ENCODE peak calls at places on chromosomes 4 and X, in four cellular contexts. One of them, this sample, is unnamed.
A peak's percentile ranks its signal among the peaks of the same experiment; 100 is the strongest.

GRCh38 chrX:9682456-9682855 is 83.2 kb downstream of the GPR143 start:
- DNase-seq in suprapubic skin: no peak
- DNase-seq in spleen: no peak
- DNase-seq in upper lobe of left lung: no peak
- DNase-seq in this sample: no peak

GRCh38 chrX:6917666-6918065 is 229.8 kb upstream of the STS start:
- DNase-seq in upper lobe of left lung: no peak
- DNase-seq in suprapubic skin: no peak
- DNase-seq in spleen: no peak
- DNase-seq in this sample: no peak

GRCh38 chr4:15652191-15652590 is 3.0 kb downstream of the FBXL5 start:
- DNase-seq in suprapubic skin: no peak
- DNase-seq in spleen: no peak
- DNase-seq in upper lobe of left lung: no peak
- DNase-seq in this sample: no peak

GRCh38 chrX:17741123-17741511 is 3.8 kb downstream of the SCML1 start:
- DNase-seq in upper lobe of left lung: no peak
- DNase-seq in suprapubic skin: no peak
- DNase-seq in spleen: no peak
- DNase-seq in this sample: no peak

GRCh38 chrX:149631293-149632165 is at the start of gene TMEM185A:
- DNase-seq in spleen: peak; percentile 93
- DNase-seq in suprapubic skin: peak; percentile 78
- DNase-seq in upper lobe of left lung: peak; percentile 94
- DNase-seq in this sample: peak; percentile 74

GRCh38 chrX:727738-728621 is 97.4 kb downstream of the SHOX start:
- DNase-seq in upper lobe of left lung: no peak
- DNase-seq in suprapubic skin: no peak
- DNase-seq in spleen: no peak
- DNase-seq in this sample: no peak

GRCh38 chr4:15742083-15742582 is 36.0 kb upstream of the CD38 start:
- DNase-seq in suprapubic skin: no peak
- DNase-seq in upper lobe of left lung: no peak
- DNase-seq in spleen: no peak
- DNase-seq in this sample: no peak

GRCh38 chrX:51420610-51421009 is 75.8 kb downstream of the NUDT11 start:
- DNase-seq in upper lobe of left lung: no peak
- DNase-seq in suprapubic skin: no peak
- DNase-seq in spleen: no peak
- DNase-seq in this sample: no peak

GRCh38 chr4:24244663-24245519 is 339.5 kb downstream of the DHX15 start:
- DNase-seq in upper lobe of left lung: no peak
- DNase-seq in spleen: no peak
- DNase-seq in suprapubic skin: no peak
- DNase-seq in this sample: no peak

GRCh38 chr4:54169176-54169575 is 59.9 kb upstream of the PDGFRA start:
- DNase-seq in upper lobe of left lung: no peak
- DNase-seq in spleen: no peak
- DNase-seq in suprapubic skin: no peak
- DNase-seq in this sample: no peak

GRCh38 chr4:54525602-54526001 is 132.2 kb upstream of the KIT start:
- DNase-seq in suprapubic skin: no peak
- DNase-seq in upper lobe of left lung: no peak
- DNase-seq in spleen: no peak
- DNase-seq in this sample: no peak

GRCh38 chrX:102154900-102155805 is 624 bp downstream of the BEX5 start:
- DNase-seq in spleen: peak; percentile 77
- DNase-seq in suprapubic skin: no peak
- DNase-seq in upper lobe of left lung: no peak
- DNase-seq in this sample: peak; percentile 25

GRCh38 chrX:139762400-139763183 is 54.6 kb upstream of the MCF2 start:
- DNase-seq in spleen: no peak
- DNase-seq in suprapubic skin: no peak
- DNase-seq in upper lobe of left lung: no peak
- DNase-seq in this sample: peak; percentile 38

GRCh38 chr4:98473046-98473445 is 185.4 kb downstream of the TSPAN5 start:
- DNase-seq in upper lobe of left lung: no peak
- DNase-seq in spleen: no peak
- DNase-seq in suprapubic skin: no peak
- DNase-seq in this sample: no peak

GRCh38 chr4:87934973-87935372 is 40.5 kb upstream of the SPP1 start:
- DNase-seq in upper lobe of left lung: no peak
- DNase-seq in suprapubic skin: no peak
- DNase-seq in spleen: no peak
- DNase-seq in this sample: no peak

GRCh38 chr4:141807501-141807900 is 171.1 kb downstream of the IL15 start:
- DNase-seq in spleen: no peak
- DNase-seq in suprapubic skin: no peak
- DNase-seq in upper lobe of left lung: no peak
- DNase-seq in this sample: no peak

GRCh38 chrX:119880552-119881437 is 9.2 kb downstream of the NDUFA1 start:
- DNase-seq in suprapubic skin: no peak
- DNase-seq in spleen: no peak
- DNase-seq in upper lobe of left lung: no peak
- DNase-seq in this sample: no peak

GRCh38 chr4:57191523-57192034 is 81.4 kb upstream of the IGFBP7 start:
- DNase-seq in upper lobe of left lung: no peak
- DNase-seq in suprapubic skin: no peak
- DNase-seq in spleen: no peak
- DNase-seq in this sample: no peak

GRCh38 chr4:75545526-75545925 is 10.3 kb upstream of the ODAPH start:
- DNase-seq in suprapubic skin: no peak
- DNase-seq in upper lobe of left lung: no peak
- DNase-seq in spleen: no peak
- DNase-seq in this sample: no peak

GRCh38 chrX:44036336-44036735 is 63.1 kb upstream of the NDP start:
- DNase-seq in spleen: no peak
- DNase-seq in upper lobe of left lung: no peak
- DNase-seq in suprapubic skin: no peak
- DNase-seq in this sample: no peak

GRCh38 chrX:134460861-134461218 is 875 bp downstream of the HPRT1 start:
- DNase-seq in suprapubic skin: no peak
- DNase-seq in spleen: no peak
- DNase-seq in upper lobe of left lung: no peak
- DNase-seq in this sample: no peak

GRCh38 chrX:154779261-154779660 is 16.6 kb downstream of the DKC1 start:
- DNase-seq in suprapubic skin: no peak
- DNase-seq in spleen: no peak
- DNase-seq in upper lobe of left lung: no peak
- DNase-seq in this sample: no peak

GRCh38 chrX:119817130-119817690 is 25.8 kb upstream of the RPL39 start:
- DNase-seq in upper lobe of left lung: no peak
- DNase-seq in spleen: no peak
- DNase-seq in suprapubic skin: no peak
- DNase-seq in this sample: no peak

GRCh38 chr4:77734928-77735327 is 84.2 kb downstream of the CNOT6L start:
- DNase-seq in spleen: no peak
- DNase-seq in suprapubic skin: no peak
- DNase-seq in upper lobe of left lung: no peak
- DNase-seq in this sample: no peak

GRCh38 chr4:54588404-54588803 is 69.4 kb upstream of the KIT start:
- DNase-seq in upper lobe of left lung: no peak
- DNase-seq in suprapubic skin: no peak
- DNase-seq in spleen: no peak
- DNase-seq in this sample: no peak

GRCh38 chr4:183100827-183101226 is 1.8 kb downstream of the WWC2 start:
- DNase-seq in spleen: no peak
- DNase-seq in upper lobe of left lung: no peak
- DNase-seq in suprapubic skin: no peak
- DNase-seq in this sample: no peak

GRCh38 chrX:112840382-112841113 is at the start of gene AMOT:
- DNase-seq in upper lobe of left lung: peak; percentile 90
- DNase-seq in spleen: peak; percentile 88
- DNase-seq in suprapubic skin: peak; percentile 88
- DNase-seq in this sample: peak; percentile 71

GRCh38 chr4:20520901-20521300 is 179.4 kb upstream of the PACRGL start:
- DNase-seq in upper lobe of left lung: no peak
- DNase-seq in suprapubic skin: no peak
- DNase-seq in spleen: no peak
- DNase-seq in this sample: no peak

GRCh38 chrX:103417933-103418332 is 41.6 kb downstream of the BEX3 start:
- DNase-seq in upper lobe of left lung: no peak
- DNase-seq in suprapubic skin: no peak
- DNase-seq in spleen: no peak
- DNase-seq in this sample: no peak

GRCh38 chrX:139203681-139204575 is 326.6 kb upstream of the F9 start:
- DNase-seq in spleen: peak; percentile 83
- DNase-seq in upper lobe of left lung: peak; percentile 77
- DNase-seq in suprapubic skin: no peak
- DNase-seq in this sample: peak; percentile 36

GRCh38 chr4:57044279-57044678 is 65.6 kb downstream of the POLR2B start:
- DNase-seq in suprapubic skin: no peak
- DNase-seq in spleen: no peak
- DNase-seq in upper lobe of left lung: no peak
- DNase-seq in this sample: no peak

GRCh38 chr4:24489870-24490269 is 94.5 kb downstream of the DHX15 start:
- DNase-seq in upper lobe of left lung: no peak
- DNase-seq in spleen: no peak
- DNase-seq in suprapubic skin: no peak
- DNase-seq in this sample: no peak

GRCh38 chr4:151855747-151856146 is 94.9 kb upstream of the GATB start:
- DNase-seq in spleen: no peak
- DNase-seq in upper lobe of left lung: no peak
- DNase-seq in suprapubic skin: no peak
- DNase-seq in this sample: no peak

GRCh38 chrX:152814048-152814447 is 16.5 kb downstream of the CETN2 start:
- DNase-seq in upper lobe of left lung: no peak
- DNase-seq in spleen: no peak
- DNase-seq in suprapubic skin: no peak
- DNase-seq in this sample: no peak

DNA sequence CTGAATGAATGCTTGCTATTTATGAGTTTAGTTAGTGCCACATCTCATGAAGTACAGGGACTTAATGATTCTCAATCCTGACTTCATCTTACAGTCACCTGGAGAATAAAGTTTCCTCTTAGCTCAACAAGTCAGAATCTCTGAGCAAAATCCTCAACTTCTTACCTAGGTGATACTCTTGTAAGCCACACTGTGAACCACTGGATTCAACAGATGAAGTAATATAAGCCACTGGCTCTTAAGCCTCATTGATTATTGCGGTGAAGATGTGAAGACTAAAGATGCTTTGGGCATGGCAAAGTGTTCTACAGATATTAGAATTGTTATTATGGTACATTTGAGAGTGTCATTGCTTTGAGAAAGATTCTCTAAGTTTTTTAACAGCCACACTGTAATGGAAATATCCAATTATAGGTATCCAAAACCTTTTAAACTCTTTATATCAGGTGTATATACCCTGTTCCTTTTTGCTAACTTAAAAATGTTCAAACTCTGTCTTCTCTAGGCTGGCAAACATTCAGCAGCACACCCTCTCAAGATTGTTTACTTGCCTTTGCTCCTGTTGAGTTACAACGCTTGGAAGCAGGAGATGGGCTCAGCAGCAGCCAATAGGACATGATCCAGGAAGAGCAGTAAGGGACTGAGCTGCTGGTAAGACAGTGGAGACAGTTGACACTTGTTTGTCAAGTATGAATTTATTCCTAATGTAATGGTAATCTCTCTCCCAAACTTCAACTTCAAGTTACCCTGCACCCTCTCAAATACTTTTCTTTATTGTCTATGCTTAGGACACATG is 43.4 kb downstream of the TET2 start:
- DNase-seq in suprapubic skin: no peak
- DNase-seq in upper lobe of left lung: no peak
- DNase-seq in spleen: no peak
- DNase-seq in this sample: no peak
- H3K4me1 ChIP-seq in suprapubic skin: peaks cover 32% of the 10 kb centered on the region
- H3K4me1 ChIP-seq in upper lobe of left lung: peaks cover 35% of the 10 kb centered on the region
- H3K4me1 ChIP-seq in spleen: peaks cover 67% of the 10 kb centered on the region
- H3K4me1 ChIP-seq in this sample: no peaks in the 10 kb centered on the region

DNA sequence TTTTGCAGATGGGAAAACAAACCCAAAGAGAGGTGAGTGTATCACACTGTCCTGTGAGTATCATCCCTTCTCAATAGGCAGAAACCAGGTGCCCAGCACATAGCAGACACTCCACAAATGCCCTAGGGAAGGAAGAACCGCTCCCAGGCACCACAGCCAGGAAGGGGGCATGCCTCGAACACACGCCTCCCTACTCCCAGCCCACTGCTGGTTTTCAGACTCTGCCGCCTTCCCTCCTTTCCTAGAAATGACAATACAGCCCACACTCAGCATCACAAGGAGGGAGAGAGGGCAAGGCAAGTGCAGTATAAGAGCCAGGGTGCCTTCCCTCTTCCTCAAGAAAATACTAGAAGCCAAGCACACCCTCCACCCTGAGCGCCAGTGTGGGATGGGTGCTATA is 16.2 kb downstream of the JAKMIP1 start:
- DNase-seq in upper lobe of left lung: no peak
- DNase-seq in suprapubic skin: no peak
- DNase-seq in spleen: no peak
- DNase-seq in this sample: no peak
- TF ChIP-seq POLR2AphosphoS5 in upper lobe of left lung: no peak
- TF ChIP-seq POLR2AphosphoS5 in suprapubic skin: no peak
- TF ChIP-seq POLR2AphosphoS5 in spleen: no peak
- TF ChIP-seq POLR2AphosphoS5 in this sample: no peak

DNA sequence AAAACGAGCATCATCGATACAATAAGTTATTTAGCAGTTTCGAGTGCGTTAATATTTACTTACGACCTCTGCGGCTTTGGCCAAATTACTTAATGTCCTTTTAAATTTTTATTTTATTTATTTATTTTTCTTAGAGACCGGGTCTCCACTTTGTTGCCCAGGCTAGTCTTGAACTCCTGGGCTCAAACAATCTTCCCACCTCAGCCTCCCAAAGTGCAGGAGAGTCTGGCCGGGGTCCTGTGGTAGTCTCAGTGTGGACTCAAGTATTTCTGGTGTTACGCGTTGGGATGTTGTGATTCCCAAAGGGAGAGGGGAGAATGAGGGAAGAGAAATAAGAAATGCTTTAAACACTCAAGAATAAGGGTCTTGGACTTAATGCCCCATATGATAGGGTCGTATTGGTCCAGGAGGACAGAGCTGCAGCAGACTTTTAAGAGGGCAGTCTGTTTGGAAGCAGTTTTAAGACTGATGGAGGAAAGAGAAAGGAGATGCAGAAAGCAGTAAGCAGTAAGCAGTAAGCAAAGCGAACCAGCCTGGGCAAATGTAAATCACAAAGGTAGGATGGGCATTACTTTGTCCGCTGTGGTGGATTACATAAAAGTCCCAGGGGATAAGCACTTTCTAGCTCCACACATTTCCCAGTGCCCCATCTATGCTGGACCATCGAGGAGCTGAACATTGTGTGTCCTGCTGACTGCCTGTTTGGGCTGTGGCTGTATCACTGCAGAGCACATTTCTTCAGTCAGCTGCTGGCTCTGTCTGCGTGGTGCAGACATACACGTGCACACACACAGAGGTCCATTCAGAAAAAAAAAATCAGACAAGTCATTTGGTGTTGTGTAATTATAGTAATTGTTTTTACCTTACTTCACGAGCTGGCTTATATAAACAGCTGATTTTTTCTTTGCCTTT is 767 bp upstream of the PDLIM3 start:
- DNase-seq in spleen: no peak
- DNase-seq in suprapubic skin: no peak
- DNase-seq in upper lobe of left lung: no peak
- DNase-seq in this sample: no peak
- H3K4me1 ChIP-seq in spleen: peaks cover 26% of the 10 kb centered on the region
- H3K4me1 ChIP-seq in suprapubic skin: peaks cover 17% of the 10 kb centered on the region
- H3K4me1 ChIP-seq in upper lobe of left lung: peaks cover 3% of the 10 kb centered on the region
- H3K4me1 ChIP-seq in this sample: peaks cover 7% of the 10 kb centered on the region

GRCh38 chr4:60817609-60818008 is 382.5 kb upstream of the ADGRL3 start:
- DNase-seq in spleen: no peak
- DNase-seq in suprapubic skin: no peak
- DNase-seq in upper lobe of left lung: no peak
- DNase-seq in this sample: no peak

GRCh38 chr4:60822986-60823385 is 377.1 kb upstream of the ADGRL3 start:
- DNase-seq in spleen: no peak
- DNase-seq in suprapubic skin: no peak
- DNase-seq in upper lobe of left lung: no peak
- DNase-seq in this sample: no peak
- TF ChIP-seq POLR2AphosphoS5 in spleen: no peak
- TF ChIP-seq POLR2AphosphoS5 in suprapubic skin: no peak
- TF ChIP-seq POLR2AphosphoS5 in upper lobe of left lung: no peak
- TF ChIP-seq POLR2AphosphoS5 in this sample: no peak